ENCODE peak calls at places on chromosomes 6 and 20, in seven cellular contexts. One of them, this sample, is unnamed.

GRCh38 chr6:29887330-29887818 is 55.0 kb upstream of the HLA-A start:
- DNase-seq in effector CD4-positive, alpha-beta T cell: peak
- DNase-seq in EL: peak
- DNase-seq in SJCRH30: no peak
- DNase-seq in activated gamma-delta T cell treated with anti-CD3 and anti-CD28 coated beads, Interleukin-2, amount 50 U/mL, for 16 hours: peak
- DNase-seq in stimulated activated CD8-positive, alpha-beta memory T cell treated with anti-CD3 and anti-CD28 coated beads, Interleukin-2, amount 100 ng/mL, for 1 hour: peak
- DNase-seq in GM12878: no peak
- DNase-seq in this sample: no peak

GRCh38 chr6:35610830-35611229 is 77.9 kb downstream of the FKBP5 start:
- DNase-seq in effector CD4-positive, alpha-beta T cell: no peak
- DNase-seq in EL: no peak
- DNase-seq in SJCRH30: no peak
- DNase-seq in activated gamma-delta T cell treated with anti-CD3 and anti-CD28 coated beads, Interleukin-2, amount 50 U/mL, for 16 hours: no peak
- DNase-seq in stimulated activated CD8-positive, alpha-beta memory T cell treated with anti-CD3 and anti-CD28 coated beads, Interleukin-2, amount 100 ng/mL, for 1 hour: no peak
- DNase-seq in GM12878: no peak
- DNase-seq in this sample: no peak

GRCh38 chr20:32115196-32115767 is 5.8 kb downstream of the TM9SF4 start:
- DNase-seq in effector CD4-positive, alpha-beta T cell: no peak
- DNase-seq in EL: no peak
- DNase-seq in SJCRH30: no peak
- DNase-seq in activated gamma-delta T cell treated with anti-CD3 and anti-CD28 coated beads, Interleukin-2, amount 50 U/mL, for 16 hours: no peak
- DNase-seq in stimulated activated CD8-positive, alpha-beta memory T cell treated with anti-CD3 and anti-CD28 coated beads, Interleukin-2, amount 100 ng/mL, for 1 hour: no peak
- DNase-seq in GM12878: no peak
- DNase-seq in this sample: no peak

GRCh38 chr20:35709269-35709668 is 10.1 kb downstream of the ROMO1 start:
- DNase-seq in effector CD4-positive, alpha-beta T cell: no peak
- DNase-seq in EL: no peak
- DNase-seq in SJCRH30: no peak
- DNase-seq in activated gamma-delta T cell treated with anti-CD3 and anti-CD28 coated beads, Interleukin-2, amount 50 U/mL, for 16 hours: no peak
- DNase-seq in stimulated activated CD8-positive, alpha-beta memory T cell treated with anti-CD3 and anti-CD28 coated beads, Interleukin-2, amount 100 ng/mL, for 1 hour: no peak
- DNase-seq in GM12878: no peak
- DNase-seq in this sample: no peak

GRCh38 chr20:57060407-57061057 is 205.9 kb downstream of the BMP7 start:
- DNase-seq in effector CD4-positive, alpha-beta T cell: no peak
- DNase-seq in EL: no peak
- DNase-seq in SJCRH30: no peak
- DNase-seq in activated gamma-delta T cell treated with anti-CD3 and anti-CD28 coated beads, Interleukin-2, amount 50 U/mL, for 16 hours: no peak
- DNase-seq in stimulated activated CD8-positive, alpha-beta memory T cell treated with anti-CD3 and anti-CD28 coated beads, Interleukin-2, amount 100 ng/mL, for 1 hour: no peak
- DNase-seq in GM12878: no peak
- DNase-seq in this sample: no peak

GRCh38 chr20:63273635-63274380 is 1.2 kb downstream of the ARFGAP1 start:
- DNase-seq in effector CD4-positive, alpha-beta T cell: no peak
- DNase-seq in EL: peak
- DNase-seq in SJCRH30: no peak
- DNase-seq in activated gamma-delta T cell treated with anti-CD3 and anti-CD28 coated beads, Interleukin-2, amount 50 U/mL, for 16 hours: no peak
- DNase-seq in stimulated activated CD8-positive, alpha-beta memory T cell treated with anti-CD3 and anti-CD28 coated beads, Interleukin-2, amount 100 ng/mL, for 1 hour: no peak
- DNase-seq in GM12878: no peak
- DNase-seq in this sample: no peak

GRCh38 chr6:46184114-46184513 is 13.3 kb upstream of the ENPP5 start:
- DNase-seq in effector CD4-positive, alpha-beta T cell: no peak
- DNase-seq in EL: peak
- DNase-seq in SJCRH30: peak
- DNase-seq in activated gamma-delta T cell treated with anti-CD3 and anti-CD28 coated beads, Interleukin-2, amount 50 U/mL, for 16 hours: no peak
- DNase-seq in stimulated activated CD8-positive, alpha-beta memory T cell treated with anti-CD3 and anti-CD28 coated beads, Interleukin-2, amount 100 ng/mL, for 1 hour: no peak
- DNase-seq in GM12878: no peak
- DNase-seq in this sample: no peak

GRCh38 chr6:12051861-12052368 is 39.8 kb downstream of the HIVEP1 start:
- DNase-seq in effector CD4-positive, alpha-beta T cell: peak
- DNase-seq in EL: no peak
- DNase-seq in SJCRH30: no peak
- DNase-seq in activated gamma-delta T cell treated with anti-CD3 and anti-CD28 coated beads, Interleukin-2, amount 50 U/mL, for 16 hours: peak
- DNase-seq in stimulated activated CD8-positive, alpha-beta memory T cell treated with anti-CD3 and anti-CD28 coated beads, Interleukin-2, amount 100 ng/mL, for 1 hour: no peak
- DNase-seq in GM12878: peak
- DNase-seq in this sample: peak

GRCh38 chr6:6315660-6316059 is 4.8 kb downstream of the F13A1 start:
- DNase-seq in effector CD4-positive, alpha-beta T cell: no peak
- DNase-seq in EL: peak
- DNase-seq in SJCRH30: peak
- DNase-seq in activated gamma-delta T cell treated with anti-CD3 and anti-CD28 coated beads, Interleukin-2, amount 50 U/mL, for 16 hours: no peak
- DNase-seq in stimulated activated CD8-positive, alpha-beta memory T cell treated with anti-CD3 and anti-CD28 coated beads, Interleukin-2, amount 100 ng/mL, for 1 hour: no peak
- DNase-seq in GM12878: no peak
- DNase-seq in this sample: peak

GRCh38 chr6:4656106-4656505 is 120.1 kb upstream of the CDYL start:
- DNase-seq in effector CD4-positive, alpha-beta T cell: no peak
- DNase-seq in EL: no peak
- DNase-seq in SJCRH30: no peak
- DNase-seq in activated gamma-delta T cell treated with anti-CD3 and anti-CD28 coated beads, Interleukin-2, amount 50 U/mL, for 16 hours: no peak
- DNase-seq in stimulated activated CD8-positive, alpha-beta memory T cell treated with anti-CD3 and anti-CD28 coated beads, Interleukin-2, amount 100 ng/mL, for 1 hour: no peak
- DNase-seq in GM12878: no peak
- DNase-seq in this sample: no peak

GRCh38 chr6:5786321-5787053 is 220.2 kb downstream of the NRN1 start:
- DNase-seq in effector CD4-positive, alpha-beta T cell: no peak
- DNase-seq in EL: no peak
- DNase-seq in SJCRH30: peak
- DNase-seq in activated gamma-delta T cell treated with anti-CD3 and anti-CD28 coated beads, Interleukin-2, amount 50 U/mL, for 16 hours: no peak
- DNase-seq in stimulated activated CD8-positive, alpha-beta memory T cell treated with anti-CD3 and anti-CD28 coated beads, Interleukin-2, amount 100 ng/mL, for 1 hour: no peak
- DNase-seq in GM12878: no peak
- DNase-seq in this sample: no peak

GRCh38 chr6:122008105-122009100 is 391.0 kb upstream of the HSF2 start:
- DNase-seq in effector CD4-positive, alpha-beta T cell: no peak
- DNase-seq in EL: peak
- DNase-seq in SJCRH30: no peak
- DNase-seq in activated gamma-delta T cell treated with anti-CD3 and anti-CD28 coated beads, Interleukin-2, amount 50 U/mL, for 16 hours: no peak
- DNase-seq in stimulated activated CD8-positive, alpha-beta memory T cell treated with anti-CD3 and anti-CD28 coated beads, Interleukin-2, amount 100 ng/mL, for 1 hour: no peak
- DNase-seq in GM12878: no peak
- DNase-seq in this sample: no peak

GRCh38 chr6:44668976-44669934 is 281.7 kb downstream of the CDC5L start:
- DNase-seq in effector CD4-positive, alpha-beta T cell: no peak
- DNase-seq in EL: no peak
- DNase-seq in SJCRH30: peak
- DNase-seq in activated gamma-delta T cell treated with anti-CD3 and anti-CD28 coated beads, Interleukin-2, amount 50 U/mL, for 16 hours: no peak
- DNase-seq in stimulated activated CD8-positive, alpha-beta memory T cell treated with anti-CD3 and anti-CD28 coated beads, Interleukin-2, amount 100 ng/mL, for 1 hour: no peak
- DNase-seq in GM12878: no peak
- DNase-seq in this sample: no peak

GRCh38 chr6:101386982-101387381 is 6.5 kb upstream of the GRIK2 start:
- DNase-seq in effector CD4-positive, alpha-beta T cell: no peak
- DNase-seq in EL: peak
- DNase-seq in SJCRH30: no peak
- DNase-seq in activated gamma-delta T cell treated with anti-CD3 and anti-CD28 coated beads, Interleukin-2, amount 50 U/mL, for 16 hours: no peak
- DNase-seq in stimulated activated CD8-positive, alpha-beta memory T cell treated with anti-CD3 and anti-CD28 coated beads, Interleukin-2, amount 100 ng/mL, for 1 hour: no peak
- DNase-seq in GM12878: no peak
- DNase-seq in this sample: no peak

GRCh38 chr6:107458687-107459282 is 579 bp downstream of the PDSS2 start:
- DNase-seq in effector CD4-positive, alpha-beta T cell: no peak
- DNase-seq in EL: peak
- DNase-seq in SJCRH30: no peak
- DNase-seq in activated gamma-delta T cell treated with anti-CD3 and anti-CD28 coated beads, Interleukin-2, amount 50 U/mL, for 16 hours: peak
- DNase-seq in stimulated activated CD8-positive, alpha-beta memory T cell treated with anti-CD3 and anti-CD28 coated beads, Interleukin-2, amount 100 ng/mL, for 1 hour: no peak
- DNase-seq in GM12878: peak
- DNase-seq in this sample: peak

GRCh38 chr6:148521586-148521985 is 178.9 kb downstream of the SASH1 start:
- DNase-seq in effector CD4-positive, alpha-beta T cell: no peak
- DNase-seq in EL: peak
- DNase-seq in SJCRH30: no peak
- DNase-seq in activated gamma-delta T cell treated with anti-CD3 and anti-CD28 coated beads, Interleukin-2, amount 50 U/mL, for 16 hours: no peak
- DNase-seq in stimulated activated CD8-positive, alpha-beta memory T cell treated with anti-CD3 and anti-CD28 coated beads, Interleukin-2, amount 100 ng/mL, for 1 hour: no peak
- DNase-seq in GM12878: no peak
- DNase-seq in this sample: no peak

GRCh38 chr6:55379486-55379885 is 52.2 kb downstream of the GFRAL start:
- DNase-seq in effector CD4-positive, alpha-beta T cell: no peak
- DNase-seq in EL: no peak
- DNase-seq in SJCRH30: no peak
- DNase-seq in activated gamma-delta T cell treated with anti-CD3 and anti-CD28 coated beads, Interleukin-2, amount 50 U/mL, for 16 hours: no peak
- DNase-seq in stimulated activated CD8-positive, alpha-beta memory T cell treated with anti-CD3 and anti-CD28 coated beads, Interleukin-2, amount 100 ng/mL, for 1 hour: no peak
- DNase-seq in GM12878: no peak
- DNase-seq in this sample: no peak

GRCh38 chr20:17867546-17867945 is 101.0 kb downstream of the SNX5 start:
- DNase-seq in effector CD4-positive, alpha-beta T cell: no peak
- DNase-seq in EL: no peak
- DNase-seq in SJCRH30: no peak
- DNase-seq in activated gamma-delta T cell treated with anti-CD3 and anti-CD28 coated beads, Interleukin-2, amount 50 U/mL, for 16 hours: no peak
- DNase-seq in stimulated activated CD8-positive, alpha-beta memory T cell treated with anti-CD3 and anti-CD28 coated beads, Interleukin-2, amount 100 ng/mL, for 1 hour: no peak
- DNase-seq in GM12878: no peak
- DNase-seq in this sample: no peak

GRCh38 chr6:100230976-100231316 is 233.8 kb downstream of the SIM1 start:
- DNase-seq in effector CD4-positive, alpha-beta T cell: no peak
- DNase-seq in EL: peak
- DNase-seq in SJCRH30: no peak
- DNase-seq in activated gamma-delta T cell treated with anti-CD3 and anti-CD28 coated beads, Interleukin-2, amount 50 U/mL, for 16 hours: no peak
- DNase-seq in stimulated activated CD8-positive, alpha-beta memory T cell treated with anti-CD3 and anti-CD28 coated beads, Interleukin-2, amount 100 ng/mL, for 1 hour: no peak
- DNase-seq in GM12878: no peak
- DNase-seq in this sample: no peak

GRCh38 chr6:131954099-131954774 is 3.1 kb upstream of the CCN2 start:
- DNase-seq in effector CD4-positive, alpha-beta T cell: no peak
- DNase-seq in EL: peak
- DNase-seq in SJCRH30: no peak
- DNase-seq in activated gamma-delta T cell treated with anti-CD3 and anti-CD28 coated beads, Interleukin-2, amount 50 U/mL, for 16 hours: no peak
- DNase-seq in stimulated activated CD8-positive, alpha-beta memory T cell treated with anti-CD3 and anti-CD28 coated beads, Interleukin-2, amount 100 ng/mL, for 1 hour: no peak
- DNase-seq in GM12878: no peak
- DNase-seq in this sample: no peak

GRCh38 chr20:52150440-52151258 is 40.9 kb downstream of the ZFP64 start:
- DNase-seq in effector CD4-positive, alpha-beta T cell: no peak
- DNase-seq in EL: peak
- DNase-seq in SJCRH30: peak
- DNase-seq in activated gamma-delta T cell treated with anti-CD3 and anti-CD28 coated beads, Interleukin-2, amount 50 U/mL, for 16 hours: no peak
- DNase-seq in stimulated activated CD8-positive, alpha-beta memory T cell treated with anti-CD3 and anti-CD28 coated beads, Interleukin-2, amount 100 ng/mL, for 1 hour: no peak
- DNase-seq in GM12878: peak
- DNase-seq in this sample: peak

GRCh38 chr6:159852877-159853276 is 37.9 kb upstream of the MAS1 start:
- DNase-seq in effector CD4-positive, alpha-beta T cell: no peak
- DNase-seq in EL: peak
- DNase-seq in SJCRH30: peak
- DNase-seq in activated gamma-delta T cell treated with anti-CD3 and anti-CD28 coated beads, Interleukin-2, amount 50 U/mL, for 16 hours: no peak
- DNase-seq in stimulated activated CD8-positive, alpha-beta memory T cell treated with anti-CD3 and anti-CD28 coated beads, Interleukin-2, amount 100 ng/mL, for 1 hour: no peak
- DNase-seq in GM12878: no peak
- DNase-seq in this sample: peak

GRCh38 chr20:57399587-57400261 is 8.5 kb downstream of the RBM38 start:
- DNase-seq in effector CD4-positive, alpha-beta T cell: peak
- DNase-seq in EL: peak
- DNase-seq in SJCRH30: peak
- DNase-seq in activated gamma-delta T cell treated with anti-CD3 and anti-CD28 coated beads, Interleukin-2, amount 50 U/mL, for 16 hours: no peak
- DNase-seq in stimulated activated CD8-positive, alpha-beta memory T cell treated with anti-CD3 and anti-CD28 coated beads, Interleukin-2, amount 100 ng/mL, for 1 hour: no peak
- DNase-seq in GM12878: peak
- DNase-seq in this sample: no peak

GRCh38 chr6:161001421-161001820 is 9.9 kb downstream of the MAP3K4 start:
- DNase-seq in effector CD4-positive, alpha-beta T cell: no peak
- DNase-seq in EL: no peak
- DNase-seq in SJCRH30: no peak
- DNase-seq in activated gamma-delta T cell treated with anti-CD3 and anti-CD28 coated beads, Interleukin-2, amount 50 U/mL, for 16 hours: no peak
- DNase-seq in stimulated activated CD8-positive, alpha-beta memory T cell treated with anti-CD3 and anti-CD28 coated beads, Interleukin-2, amount 100 ng/mL, for 1 hour: no peak
- DNase-seq in GM12878: no peak
- DNase-seq in this sample: no peak

GRCh38 chr6:41560440-41561192 is 14.4 kb downstream of the FOXP4 start:
- DNase-seq in effector CD4-positive, alpha-beta T cell: peak
- DNase-seq in EL: no peak
- DNase-seq in SJCRH30: no peak
- DNase-seq in activated gamma-delta T cell treated with anti-CD3 and anti-CD28 coated beads, Interleukin-2, amount 50 U/mL, for 16 hours: peak
- DNase-seq in stimulated activated CD8-positive, alpha-beta memory T cell treated with anti-CD3 and anti-CD28 coated beads, Interleukin-2, amount 100 ng/mL, for 1 hour: peak
- DNase-seq in GM12878: no peak
- DNase-seq in this sample: peak

GRCh38 chr6:35435075-35435837 is 16.9 kb upstream of the FANCE start:
- DNase-seq in effector CD4-positive, alpha-beta T cell: no peak
- DNase-seq in EL: no peak
- DNase-seq in SJCRH30: no peak
- DNase-seq in activated gamma-delta T cell treated with anti-CD3 and anti-CD28 coated beads, Interleukin-2, amount 50 U/mL, for 16 hours: no peak
- DNase-seq in stimulated activated CD8-positive, alpha-beta memory T cell treated with anti-CD3 and anti-CD28 coated beads, Interleukin-2, amount 100 ng/mL, for 1 hour: no peak
- DNase-seq in GM12878: no peak
- DNase-seq in this sample: no peak

GRCh38 chr6:39224058-39224457 is 5.2 kb downstream of the KCNK5 start:
- DNase-seq in effector CD4-positive, alpha-beta T cell: no peak
- DNase-seq in EL: no peak
- DNase-seq in SJCRH30: no peak
- DNase-seq in activated gamma-delta T cell treated with anti-CD3 and anti-CD28 coated beads, Interleukin-2, amount 50 U/mL, for 16 hours: no peak
- DNase-seq in stimulated activated CD8-positive, alpha-beta memory T cell treated with anti-CD3 and anti-CD28 coated beads, Interleukin-2, amount 100 ng/mL, for 1 hour: no peak
- DNase-seq in GM12878: no peak
- DNase-seq in this sample: no peak

GRCh38 chr20:58271596-58272460 is 37.7 kb upstream of the RAB22A start:
- DNase-seq in effector CD4-positive, alpha-beta T cell: no peak
- DNase-seq in EL: no peak
- DNase-seq in SJCRH30: peak
- DNase-seq in activated gamma-delta T cell treated with anti-CD3 and anti-CD28 coated beads, Interleukin-2, amount 50 U/mL, for 16 hours: no peak
- DNase-seq in stimulated activated CD8-positive, alpha-beta memory T cell treated with anti-CD3 and anti-CD28 coated beads, Interleukin-2, amount 100 ng/mL, for 1 hour: no peak
- DNase-seq in GM12878: no peak
- DNase-seq in this sample: no peak

GRCh38 chr20:41622584-41622983 is 4.4 kb upstream of the CHD6 start:
- DNase-seq in effector CD4-positive, alpha-beta T cell: no peak
- DNase-seq in EL: no peak
- DNase-seq in SJCRH30: no peak
- DNase-seq in activated gamma-delta T cell treated with anti-CD3 and anti-CD28 coated beads, Interleukin-2, amount 50 U/mL, for 16 hours: no peak
- DNase-seq in stimulated activated CD8-positive, alpha-beta memory T cell treated with anti-CD3 and anti-CD28 coated beads, Interleukin-2, amount 100 ng/mL, for 1 hour: no peak
- DNase-seq in GM12878: no peak
- DNase-seq in this sample: no peak

GRCh38 chr6:113672691-113673149 is 184.4 kb upstream of the MARCKS start:
- DNase-seq in effector CD4-positive, alpha-beta T cell: no peak
- DNase-seq in EL: peak
- DNase-seq in SJCRH30: no peak
- DNase-seq in activated gamma-delta T cell treated with anti-CD3 and anti-CD28 coated beads, Interleukin-2, amount 50 U/mL, for 16 hours: no peak
- DNase-seq in stimulated activated CD8-positive, alpha-beta memory T cell treated with anti-CD3 and anti-CD28 coated beads, Interleukin-2, amount 100 ng/mL, for 1 hour: no peak
- DNase-seq in GM12878: no peak
- DNase-seq in this sample: no peak

GRCh38 chr20:48807051-48807450 is 20.7 kb downstream of the PREX1 start:
- DNase-seq in effector CD4-positive, alpha-beta T cell: no peak
- DNase-seq in EL: no peak
- DNase-seq in SJCRH30: no peak
- DNase-seq in activated gamma-delta T cell treated with anti-CD3 and anti-CD28 coated beads, Interleukin-2, amount 50 U/mL, for 16 hours: no peak
- DNase-seq in stimulated activated CD8-positive, alpha-beta memory T cell treated with anti-CD3 and anti-CD28 coated beads, Interleukin-2, amount 100 ng/mL, for 1 hour: no peak
- DNase-seq in GM12878: no peak
- DNase-seq in this sample: no peak

This sample was measured in GDM1.